ENCODE peak calls at places on chromosomes 3 and 15, in six cellular contexts. L, B, H, Q, X and I are unnamed samples.

GRCh38 chr15:71480566-71480965 is 329.8 kb upstream of the NR2E3 start:
- DNase-seq in L (no peak), B (no peak), H (no peak), Q (no peak), X (no peak), I (no peak)

GRCh38 chr3:126049289-126050049 is 34.5 kb downstream of the SLC41A3 start:
- DNase-seq in L (no peak), B (no peak), H (no peak), Q (no peak), X (no peak), I (no peak)

GRCh38 chr3:14947105-14947885 is at the start of gene NR2C2:
- DNase-seq in L (peak), B (peak), H (peak), Q (peak), X (peak), I (peak)

GRCh38 chr3:71210257-71211002 is 373.1 kb downstream of the FOXP1 start:
- DNase-seq in L (peak), B (no peak), H (no peak), Q (peak), X (peak), I (peak)

GRCh38 chr3:14458434-14459280 is 56.3 kb downstream of the SLC6A6 start:
- DNase-seq in L (no peak), B (no peak), H (no peak), Q (no peak), X (no peak), I (no peak)

GRCh38 chr15:59268199-59268979 is 61.7 kb downstream of the LDHAL6B start:
- DNase-seq in L (peak), B (no peak), H (no peak), Q (no peak), X (no peak), I (no peak)

GRCh38 chr15:61742591-61742990 is 317.7 kb downstream of the VPS13C start:
- DNase-seq in L (no peak), B (no peak), H (no peak), Q (no peak), X (no peak), I (no peak)

GRCh38 chr3:9715127-9715526 is 11.5 kb downstream of the CPNE9 start:
- DNase-seq in L (no peak), B (no peak), H (no peak), Q (no peak), X (no peak), I (no peak)

GRCh38 chr15:50876989-50877360 is 31.5 kb upstream of the AP4E1 start:
- DNase-seq in L (peak), B (peak), H (peak), Q (peak), X (peak), I (peak)

GRCh38 chr3:50473768-50474167 is 29.7 kb downstream of the CACNA2D2 start:
- DNase-seq in L (no peak), B (no peak), H (no peak), Q (no peak), X (no peak), I (no peak)

GRCh38 chr15:101088788-101089578 is 162.9 kb downstream of the CHSY1 start:
- DNase-seq in L (no peak), B (peak), H (peak), Q (peak), X (peak), I (no peak)

GRCh38 chr3:160992712-160993111 is 112.4 kb downstream of the B3GALNT1 start:
- DNase-seq in L (no peak), B (no peak), H (no peak), Q (no peak), X (no peak), I (no peak)

GRCh38 chr3:89032331-89033063 is 74.9 kb upstream of the EPHA3 start:
- DNase-seq in L (peak), B (no peak), H (no peak), Q (peak), X (no peak), I (no peak)

GRCh38 chr3:8760506-8760905 is 8.9 kb downstream of the OXTR start:
- DNase-seq in L (no peak), B (no peak), H (no peak), Q (no peak), X (no peak), I (no peak)

GRCh38 chr3:43181202-43181910 is 75.5 kb upstream of the POMGNT2 start:
- DNase-seq in L (no peak), B (no peak), H (no peak), Q (no peak), X (no peak), I (no peak)